ENCODE peak calls at places on chromosomes 11 and 22, in five cellular contexts. J is A549, G is K562, D is H1, A is HepG2. X is an unnamed sample. For H3K4me1, the result is how much of the 10 kb centered on the place peaks cover.

GRCh38 chr11:64348611-64349387 is 8.8 kb downstream of the CCDC88B start:
- DNase-seq in J (no peak), G (no peak), D (no peak), A (peak), X (no peak)

GRCh38 chr11:79040348-79040747 is 400.5 kb downstream of the TENM4 start:
- DNase-seq in J (no peak), G (no peak), D (no peak), A (no peak), X (no peak)

GRCh38 chr11:115720537-115721308 is 216.5 kb upstream of the CADM1 start:
- DNase-seq in J (no peak), G (no peak), D (no peak), A (no peak), X (no peak)

GRCh38 chr11:14029971-14030531 is 67.5 kb downstream of the SPON1 start:
- DNase-seq in J (no peak), G (peak), D (no peak), A (no peak), X (no peak)

GRCh38 chr11:68934321-68934645 is 30.6 kb downstream of the IGHMBP2 start:
- DNase-seq in J (no peak), G (no peak), D (no peak), A (no peak), X (no peak)

GRCh38 chr22:27113211-27114030 is 456.0 kb downstream of the MIAT start:
- DNase-seq in J (peak), G (no peak), D (no peak), A (peak), X (peak)

GRCh38 chr11:62404435-62404834 is 14.4 kb upstream of the SCGB1A1 start:
- DNase-seq in J (no peak), G (no peak), D (no peak), A (no peak), X (no peak)

GRCh38 chr22:42340695-42341383 is 70.4 kb upstream of the TCF20 start:
- DNase-seq in J (no peak), G (peak), D (no peak), A (no peak), X (no peak)

GRCh38 chr22:36319595-36320497 is 66.9 kb downstream of the APOL1 start:
- DNase-seq in J (no peak), G (no peak), D (no peak), A (no peak), X (no peak)

GRCh38 chr11:114196994-114197702 is 99.1 kb upstream of the NNMT start:
- DNase-seq in J (no peak), G (no peak), D (no peak), A (no peak), X (no peak)

GRCh38 chr11:118010738-118011461 is 24.7 kb downstream of the IL10RA start:
- DNase-seq in J (no peak), G (peak), D (no peak), A (no peak), X (no peak)

GRCh38 chr11:5596611-5597201 is at the start of gene TRIM6:
- DNase-seq in J (peak), G (peak), D (no peak), A (no peak), X (peak)

GRCh38 chr11:71215372-71215965 is 36.9 kb downstream of the SHANK2 start:
- DNase-seq in J (no peak), G (no peak), D (no peak), A (no peak), X (no peak)

GRCh38 chr11:124753624-124754023 is 1.6 kb upstream of the VSIG2 start:
- DNase-seq in J (no peak), G (no peak), D (no peak), A (no peak), X (no peak)

GRCh38 chr11:8202428-8203160 is 33.8 kb upstream of the RIC3 start:
- DNase-seq in J (no peak), G (peak), D (no peak), A (no peak), X (no peak)

GRCh38 chr11:70604630-70605520 is 206.5 kb downstream of the CTTN start:
- DNase-seq in J (no peak), G (no peak), D (no peak), A (no peak), X (no peak)

GRCh38 chr11:69496631-69497220 is 15.3 kb downstream of the LINC01488 start:
- DNase-seq in J (peak), G (no peak), D (no peak), A (no peak), X (no peak)

GRCh38 chr11:118633319-118633690 is 25.9 kb downstream of the PHLDB1 start:
- DNase-seq in J (no peak), G (no peak), D (no peak), A (no peak), X (no peak)

GRCh38 chr11:12242071-12242672 is 131.8 kb downstream of the MICAL2 start:
- DNase-seq in J (no peak), G (peak), D (no peak), A (no peak), X (no peak)

GRCh38 chr11:102780491-102780918 is at the start of gene MMP10:
- DNase-seq in J (peak), G (no peak), D (peak), A (peak), X (peak)

GRCh38 chr22:35219012-35219411 is 38.3 kb upstream of the HMGXB4 start:
- DNase-seq in J (peak), G (peak), D (no peak), A (no peak), X (no peak)

GRCh38 chr11:18384157-18384641 is 10.2 kb upstream of the LDHA start:
- DNase-seq in J (peak), G (peak), D (no peak), A (peak), X (peak)

GRCh38 chr11:134039726-134040385 is 29.0 kb upstream of the JAM3 start:
- DNase-seq in J (no peak), G (no peak), D (no peak), A (no peak), X (no peak)

DNA sequence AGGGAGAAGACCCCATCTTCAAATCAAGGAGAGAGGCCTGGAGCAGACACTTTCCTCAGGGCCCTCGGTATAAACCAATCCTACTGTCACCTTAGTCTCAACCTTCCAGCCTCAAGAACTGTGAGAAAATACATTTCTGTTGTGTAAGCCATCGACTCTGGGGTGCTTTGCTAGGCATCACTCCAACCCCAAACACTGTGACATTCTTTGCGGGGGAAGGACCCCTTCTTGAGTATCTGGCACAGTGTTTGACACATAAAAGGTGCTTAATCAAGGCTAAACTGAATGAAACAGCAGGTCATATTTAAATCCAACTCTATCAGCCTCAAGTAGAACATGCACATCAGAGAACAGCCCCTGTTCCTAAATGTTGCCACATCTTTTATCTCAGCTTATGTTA is 558.1 kb downstream of the INSC start:
- DNase-seq in J (no peak), G (no peak), D (no peak), A (no peak), X (no peak)
- TF ChIP-seq JUN in J (no peak), G (no peak), D (no peak), A (no peak), X (no peak)

GRCh38 chr22:45604239-45604711 is 67.4 kb upstream of the ATXN10 start:
- DNase-seq in J (peak), G (no peak), D (no peak), A (no peak), X (no peak)
- H3K4me1 ChIP-seq in J (half or more), G (under half), D (under half), A (under half), X (under half)

GRCh38 chr11:119671561-119672015 is 57.4 kb downstream of the NECTIN1 start:
- DNase-seq in J (no peak), G (no peak), D (no peak), A (no peak), X (peak)

GRCh38 chr11:119668685-119669084 is 60.3 kb downstream of the NECTIN1 start:
- DNase-seq in J (no peak), G (no peak), D (no peak), A (no peak), X (no peak)

GRCh38 chr11:119673389-119674336 is 55.3 kb downstream of the NECTIN1 start:
- DNase-seq in J (no peak), G (peak), D (no peak), A (no peak), X (no peak)

GRCh38 chr11:119672597-119672996 is 56.4 kb downstream of the NECTIN1 start:
- DNase-seq in J (no peak), G (no peak), D (no peak), A (no peak), X (no peak)

DNA sequence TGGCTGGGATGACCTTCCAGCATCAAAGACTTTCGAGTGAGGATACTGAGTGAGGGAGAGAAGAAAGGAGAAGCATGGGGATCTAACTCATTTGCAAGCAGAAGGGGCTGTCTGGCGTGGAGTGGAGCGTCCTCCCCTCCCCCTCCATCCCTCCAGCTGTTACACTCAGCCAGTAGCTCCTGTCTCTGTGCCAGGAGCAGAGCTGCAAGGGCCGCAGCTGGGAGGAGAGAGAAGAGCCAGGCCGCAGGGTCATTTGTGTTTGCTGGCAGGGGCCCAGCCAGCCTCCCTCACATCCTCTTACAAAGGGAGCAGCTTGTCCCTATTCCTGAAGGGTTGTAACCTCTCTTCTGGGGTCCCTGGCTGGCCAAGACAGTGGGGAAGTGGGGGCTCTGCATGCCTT is 58.0 kb downstream of the NECTIN1 start:
- DNase-seq in J (no peak), G (no peak), D (no peak), A (no peak), X (peak)
- TF ChIP-seq JUN in J (no peak), G (no peak), D (no peak), A (no peak), X (no peak)

GRCh38 chr11:936199-936598 is 10.5 kb downstream of the AP2A2 start:
- DNase-seq in J (no peak), G (no peak), D (no peak), A (peak), X (no peak)
- H3K4me1 ChIP-seq in J (under half), G (under half), D (under half), A (half or more), X (under half)

GRCh38 chr11:34316347-34317037 is 41.3 kb downstream of the ABTB2 start:
- DNase-seq in J (no peak), G (no peak), D (no peak), A (no peak), X (no peak)

GRCh38 chr11:34315006-34315793 is 42.6 kb downstream of the ABTB2 start:
- DNase-seq in J (no peak), G (no peak), D (no peak), A (no peak), X (no peak)

GRCh38 chr11:34317038-34317360 is 40.8 kb downstream of the ABTB2 start:
- DNase-seq in J (no peak), G (no peak), D (no peak), A (peak), X (no peak)

GRCh38 chr11:34317666-34318065 is 40.1 kb downstream of the ABTB2 start:
- DNase-seq in J (no peak), G (no peak), D (no peak), A (no peak), X (no peak)

DNA sequence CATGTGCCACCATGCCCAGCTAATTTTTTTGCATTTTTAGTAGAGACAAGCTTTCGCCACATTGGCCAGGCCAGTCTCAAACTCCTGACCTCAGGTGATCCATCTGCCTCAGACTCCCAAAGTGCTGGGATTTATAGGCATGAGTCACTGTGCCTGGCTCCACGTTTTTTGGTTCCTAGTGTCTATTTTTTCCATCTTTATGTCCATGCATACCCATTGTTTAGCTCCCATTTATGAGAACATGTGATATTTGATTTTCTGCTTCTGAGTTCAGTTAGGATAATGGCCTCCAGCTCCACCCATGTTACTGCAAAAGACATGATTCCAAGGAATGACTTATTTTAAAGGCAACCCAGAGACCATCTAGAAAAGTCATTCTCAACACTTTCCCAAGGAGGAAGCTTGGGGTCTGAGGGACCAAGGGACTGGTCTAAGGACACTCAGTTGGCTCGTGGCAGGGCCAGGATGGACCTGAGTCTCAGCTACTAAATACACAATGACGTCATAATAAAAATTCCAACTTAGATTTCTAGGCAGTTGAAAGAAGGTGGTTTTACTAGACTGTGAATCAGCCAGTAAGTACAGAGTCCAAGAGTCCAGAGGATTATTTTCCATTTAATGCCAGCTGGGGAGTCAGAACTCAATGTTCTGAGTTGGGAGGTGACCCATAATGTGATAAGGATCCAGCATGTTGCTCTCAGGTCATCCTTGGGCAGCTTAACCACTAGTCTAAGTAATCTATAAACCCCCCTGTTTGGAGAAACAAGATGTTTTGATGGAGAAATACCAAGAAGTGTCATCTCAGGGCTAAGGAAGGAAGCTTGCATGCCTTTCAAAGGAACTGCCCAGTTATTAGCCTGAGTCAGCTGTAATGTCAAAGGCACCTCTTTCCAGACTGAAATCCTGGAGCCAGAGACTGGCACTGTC is 39.4 kb downstream of the ABTB2 start:
- DNase-seq in J (peak), G (no peak), D (no peak), A (peak), X (no peak)
- TF ChIP-seq JUN in J (peak), G (no peak), D (no peak), A (no peak), X (no peak)